ENCODE peak calls at places on chromosomes 7 and 10, in four cellular contexts. M is A549, C is heart left ventricle, Y is uterus. U is an unnamed sample. For H3K4me1, the result is how much of the 10 kb centered on the place peaks cover.

GRCh38 chr7:30649717-30650116 is 32.5 kb downstream of the CRHR2 start:
- DNase-seq in M (no peak), C (no peak), Y (no peak), U (no peak)

GRCh38 chr10:122531935-122532334 is 28.6 kb upstream of the DMBT1 start:
- DNase-seq in M (no peak), C (no peak), Y (no peak), U (peak)

GRCh38 chr7:140061607-140061930 is 1.2 kb downstream of the PARP12 start:
- DNase-seq in M (no peak), C (no peak), Y (no peak), U (no peak)

GRCh38 chr10:118926441-118926840 is 103.1 kb upstream of the NANOS1 start:
- DNase-seq in M (no peak), C (no peak), Y (no peak), U (no peak)

GRCh38 chr7:159025161-159025779 is 119.4 kb downstream of the VIPR2 start:
- DNase-seq in M (no peak), C (no peak), Y (no peak), U (no peak)

GRCh38 chr10:5895804-5896203 is 5.8 kb downstream of the FBH1 start:
- DNase-seq in M (no peak), C (no peak), Y (no peak), U (no peak)

GRCh38 chr10:12806228-12807095 is 195.1 kb downstream of the CCDC3 start:
- DNase-seq in M (no peak), C (no peak), Y (no peak), U (peak)

GRCh38 chr7:23680417-23681405 is 712 bp downstream of the FAM221A start:
- DNase-seq in M (no peak), C (peak), Y (peak), U (peak)

GRCh38 chr7:1893025-1893424 is 222.9 kb downstream of the ELFN1 start:
- DNase-seq in M (no peak), C (no peak), Y (no peak), U (no peak)

GRCh38 chr7:24825315-24825917 is 68.2 kb upstream of the GSDME start:
- DNase-seq in M (no peak), C (no peak), Y (no peak), U (no peak)

GRCh38 chr7:29154076-29154475 is 7.7 kb upstream of the CPVL start:
- DNase-seq in M (no peak), C (no peak), Y (no peak), U (no peak)

GRCh38 chr7:112105584-112106540 is 100.3 kb downstream of the DOCK4 start:
- DNase-seq in M (no peak), C (no peak), Y (no peak), U (no peak)

GRCh38 chr7:25405736-25406135 is 177.4 kb upstream of the NPVF start:
- DNase-seq in M (no peak), C (no peak), Y (peak), U (no peak)

GRCh38 chr7:159027803-159028455 is 116.7 kb downstream of the VIPR2 start:
- DNase-seq in M (no peak), C (peak), Y (no peak), U (no peak)

GRCh38 chr10:125316436-125316835 is 156.1 kb upstream of the CTBP2 start:
- DNase-seq in M (no peak), C (no peak), Y (no peak), U (no peak)

GRCh38 chr7:84317536-84317935 is 122.9 kb upstream of the SEMA3A start:
- DNase-seq in M (no peak), C (no peak), Y (no peak), U (no peak)

GRCh38 chr7:122520961-122521555 is 177.9 kb downstream of the RNF133 start:
- DNase-seq in M (no peak), C (no peak), Y (no peak), U (no peak)

GRCh38 chr7:134611611-134612151 is 35.0 kb upstream of the BPGM start:
- DNase-seq in M (no peak), C (no peak), Y (no peak), U (no peak)

GRCh38 chr7:134616611-134617010 is 30.0 kb upstream of the BPGM start:
- DNase-seq in M (no peak), C (no peak), Y (no peak), U (no peak)

GRCh38 chr7:134612197-134612596 is 34.5 kb upstream of the BPGM start:
- DNase-seq in M (no peak), C (no peak), Y (no peak), U (no peak)

GRCh38 chr7:134618756-134619530 is 27.7 kb upstream of the BPGM start:
- DNase-seq in M (no peak), C (no peak), Y (no peak), U (no peak)

GRCh38 chr7:134613623-134614347 is 32.9 kb upstream of the BPGM start:
- DNase-seq in M (peak), C (no peak), Y (no peak), U (no peak)
- TF ChIP-seq POLR2A in M (no peak), C (no peak), Y (no peak), U (no peak)

GRCh38 chr7:116215550-116215949 is 5.2 kb downstream of the TES start:
- DNase-seq in M (no peak), C (no peak), Y (no peak), U (no peak)

GRCh38 chr7:116212859-116213258 is 2.5 kb downstream of the TES start:
- DNase-seq in M (no peak), C (no peak), Y (no peak), U (no peak)

GRCh38 chr7:116216956-116217570 is 6.7 kb downstream of the TES start:
- DNase-seq in M (no peak), C (no peak), Y (no peak), U (no peak)

GRCh38 chr7:116213361-116214155 is 3.2 kb downstream of the TES start:
- DNase-seq in M (no peak), C (peak), Y (no peak), U (no peak)

DNA sequence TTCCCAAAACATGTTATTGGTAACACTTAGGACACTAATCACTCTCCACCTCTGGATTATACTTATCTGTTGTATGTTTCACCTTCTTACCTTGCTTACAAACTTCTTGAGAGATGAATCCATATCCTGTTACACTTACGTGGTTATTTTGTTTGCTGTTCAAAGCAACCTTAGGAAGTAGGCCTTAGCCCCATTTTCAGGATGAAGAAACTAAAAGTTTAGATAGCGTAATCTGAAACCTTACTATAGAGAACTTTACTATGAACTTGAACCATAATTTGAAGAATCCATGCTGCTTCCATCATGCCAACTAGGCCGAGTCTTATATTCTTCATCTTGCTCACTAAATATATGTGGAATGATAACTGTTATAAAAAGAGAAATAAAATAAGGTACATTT is 4.6 kb downstream of the TES start:
- DNase-seq in M (no peak), C (no peak), Y (no peak), U (no peak)
- H3K4me1 ChIP-seq in M (half or more), C (under half), Y (under half), U (half or more)

GRCh38 chr7:47979832-47980181 is 392 bp upstream of the HUS1 start:
- DNase-seq in M (no peak), C (no peak), Y (no peak), U (no peak)

GRCh38 chr7:47978790-47979144 is 648 bp downstream of the HUS1 start:
- DNase-seq in M (no peak), C (no peak), Y (no peak), U (no peak)

GRCh38 chr7:47982610-47983009 is 3.2 kb upstream of the HUS1 start:
- DNase-seq in M (no peak), C (no peak), Y (no peak), U (no peak)

GRCh38 chr7:47973739-47974138 is 5.7 kb downstream of the HUS1 start:
- DNase-seq in M (no peak), C (no peak), Y (no peak), U (no peak)

DNA sequence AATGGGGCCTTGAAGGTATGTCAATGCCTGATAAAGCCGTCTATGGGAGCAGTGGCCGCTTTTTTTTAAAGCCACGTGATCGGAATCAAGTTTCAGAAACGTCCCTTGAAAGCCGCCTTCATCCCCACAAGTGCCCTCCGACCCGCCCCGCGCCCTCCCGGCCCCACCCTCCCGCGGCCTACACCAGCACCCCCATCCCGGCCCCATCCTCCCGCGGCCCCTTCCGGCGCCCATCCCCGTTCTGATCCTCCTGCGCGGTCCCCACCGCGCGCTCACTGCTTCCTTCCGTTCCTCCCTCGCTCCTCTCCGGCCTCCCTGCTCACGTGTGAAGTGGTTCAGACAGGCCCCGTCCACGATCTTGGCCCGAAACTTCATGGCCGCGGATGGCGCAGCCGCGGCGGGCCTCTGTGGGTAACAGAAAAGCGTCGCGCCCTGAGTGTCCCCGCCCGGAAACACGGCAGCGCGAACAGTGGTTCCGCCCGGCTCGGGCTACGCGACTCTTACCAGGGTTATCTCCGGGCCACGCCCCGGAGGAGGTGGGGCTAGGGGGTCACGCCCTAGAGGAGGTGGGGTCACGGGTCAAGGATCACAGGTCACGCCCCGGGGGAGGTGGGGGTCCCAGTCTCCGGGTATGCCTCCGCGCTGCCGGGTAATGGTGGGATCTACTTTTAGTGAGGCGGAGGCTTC is at the start of gene HUS1:
- DNase-seq in M (peak), C (peak), Y (peak), U (peak)
- TF ChIP-seq POLR2A in M (peak), C (peak), Y (peak), U (peak)

GRCh38 chr10:28806481-28806880 is 129.2 kb downstream of the BAMBI start:
- DNase-seq in M (no peak), C (peak), Y (peak), U (no peak)

GRCh38 chr10:28808693-28809092 is 131.4 kb downstream of the BAMBI start:
- DNase-seq in M (no peak), C (no peak), Y (no peak), U (no peak)

GRCh38 chr10:28810062-28810870 is 132.9 kb downstream of the BAMBI start:
- DNase-seq in M (no peak), C (no peak), Y (no peak), U (no peak)

GRCh38 chr10:28806951-28807759 is 129.8 kb downstream of the BAMBI start:
- DNase-seq in M (no peak), C (no peak), Y (peak), U (no peak)

GRCh38 chr10:28807760-28808613 is 130.7 kb downstream of the BAMBI start:
- DNase-seq in M (no peak), C (no peak), Y (peak), U (no peak)
- H3K4me1 ChIP-seq in M (under half), C (under half), Y (under half), U (under half)

DNA sequence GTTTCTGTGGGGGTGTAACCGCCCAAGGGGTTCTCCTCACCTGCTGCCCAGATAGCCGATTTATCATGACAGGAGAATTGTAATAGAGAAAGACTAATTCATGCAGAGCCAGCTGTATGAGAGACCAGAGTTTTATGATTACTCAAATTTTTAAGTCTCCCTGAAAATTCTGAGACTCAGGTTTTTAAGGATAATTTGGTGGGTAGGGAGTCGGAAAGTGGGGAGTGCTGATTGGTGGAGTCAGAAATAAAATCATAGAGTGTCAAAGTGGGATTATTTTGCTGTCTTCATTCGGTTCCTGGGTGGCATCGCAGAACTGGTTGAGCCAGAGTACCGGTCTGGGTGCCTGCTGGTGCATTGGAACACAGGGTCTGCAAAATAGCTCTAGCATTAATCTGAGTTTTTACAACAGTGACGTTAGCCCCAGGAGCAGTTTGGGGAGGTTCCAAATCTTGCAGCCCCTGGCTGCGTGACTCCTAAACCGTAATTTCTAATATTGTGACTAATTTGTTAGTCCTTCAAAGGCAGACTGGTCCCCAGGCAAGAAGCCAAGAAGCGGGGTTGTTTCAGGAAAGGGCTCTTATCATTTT is 32.5 kb downstream of the GPRIN2 start:
- DNase-seq in M (peak), C (no peak), Y (peak), U (peak)
- TF ChIP-seq POLR2A in M (no peak), C (no peak), Y (no peak), U (no peak)

GRCh38 chr10:34713875-34714274 is 101.2 kb downstream of the PARD3 start:
- DNase-seq in M (peak), C (no peak), Y (no peak), U (no peak)

GRCh38 chr10:34710391-34710751 is 104.7 kb downstream of the PARD3 start:
- DNase-seq in M (peak), C (no peak), Y (peak), U (no peak)

GRCh38 chr10:34711500-34711899 is 103.6 kb downstream of the PARD3 start:
- DNase-seq in M (no peak), C (no peak), Y (no peak), U (no peak)

GRCh38 chr10:34707656-34708055 is 107.4 kb downstream of the PARD3 start:
- DNase-seq in M (no peak), C (no peak), Y (no peak), U (no peak)

DNA sequence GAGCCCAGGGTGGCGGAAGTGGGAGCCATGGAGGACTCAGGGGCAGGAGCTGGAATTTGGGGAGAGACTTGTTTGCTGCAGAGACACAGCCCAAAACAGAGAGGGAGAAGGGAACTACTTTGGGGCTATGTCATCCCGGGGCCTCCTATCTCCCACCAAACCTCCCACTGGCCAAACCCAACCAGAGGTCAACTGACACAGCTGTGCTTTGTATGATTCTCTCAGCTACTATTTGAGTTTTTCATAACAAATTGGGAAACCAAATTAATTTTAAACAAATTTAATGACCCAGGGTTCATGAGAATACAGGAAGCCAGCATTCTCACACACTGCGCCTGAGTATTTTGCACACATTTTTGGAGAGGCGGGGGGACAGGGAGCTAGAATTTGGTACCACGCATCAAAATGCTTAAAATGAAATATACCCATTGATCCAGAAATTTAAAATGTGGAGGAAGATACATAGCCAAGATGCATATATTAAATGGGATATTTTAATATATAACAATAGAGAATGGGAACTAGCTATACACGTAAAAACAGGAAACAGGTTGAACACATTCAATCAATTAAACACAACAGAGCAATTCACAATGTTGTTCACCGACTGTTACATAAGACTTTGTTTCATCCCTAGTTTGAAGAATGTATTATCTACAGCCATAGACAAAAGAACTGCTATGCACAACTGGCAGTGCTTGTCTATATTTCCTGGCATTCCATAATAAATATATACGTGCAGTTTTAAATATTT is 105.3 kb downstream of the PARD3 start:
- DNase-seq in M (no peak), C (no peak), Y (no peak), U (no peak)
- H3K4me1 ChIP-seq in M (half or more), C (under half), Y (under half), U (under half)

GRCh38 chr10:80471715-80472233 is 17.7 kb downstream of the TSPAN14 start:
- DNase-seq in M (no peak), C (no peak), Y (no peak), U (peak)

GRCh38 chr10:80473096-80473657 is 19.1 kb downstream of the TSPAN14 start:
- DNase-seq in M (no peak), C (no peak), Y (no peak), U (no peak)

GRCh38 chr10:80471009-80471408 is 16.9 kb downstream of the TSPAN14 start:
- DNase-seq in M (no peak), C (no peak), Y (no peak), U (no peak)

GRCh38 chr10:80473692-80474596 is 19.8 kb downstream of the TSPAN14 start:
- DNase-seq in M (no peak), C (no peak), Y (no peak), U (peak)

DNA sequence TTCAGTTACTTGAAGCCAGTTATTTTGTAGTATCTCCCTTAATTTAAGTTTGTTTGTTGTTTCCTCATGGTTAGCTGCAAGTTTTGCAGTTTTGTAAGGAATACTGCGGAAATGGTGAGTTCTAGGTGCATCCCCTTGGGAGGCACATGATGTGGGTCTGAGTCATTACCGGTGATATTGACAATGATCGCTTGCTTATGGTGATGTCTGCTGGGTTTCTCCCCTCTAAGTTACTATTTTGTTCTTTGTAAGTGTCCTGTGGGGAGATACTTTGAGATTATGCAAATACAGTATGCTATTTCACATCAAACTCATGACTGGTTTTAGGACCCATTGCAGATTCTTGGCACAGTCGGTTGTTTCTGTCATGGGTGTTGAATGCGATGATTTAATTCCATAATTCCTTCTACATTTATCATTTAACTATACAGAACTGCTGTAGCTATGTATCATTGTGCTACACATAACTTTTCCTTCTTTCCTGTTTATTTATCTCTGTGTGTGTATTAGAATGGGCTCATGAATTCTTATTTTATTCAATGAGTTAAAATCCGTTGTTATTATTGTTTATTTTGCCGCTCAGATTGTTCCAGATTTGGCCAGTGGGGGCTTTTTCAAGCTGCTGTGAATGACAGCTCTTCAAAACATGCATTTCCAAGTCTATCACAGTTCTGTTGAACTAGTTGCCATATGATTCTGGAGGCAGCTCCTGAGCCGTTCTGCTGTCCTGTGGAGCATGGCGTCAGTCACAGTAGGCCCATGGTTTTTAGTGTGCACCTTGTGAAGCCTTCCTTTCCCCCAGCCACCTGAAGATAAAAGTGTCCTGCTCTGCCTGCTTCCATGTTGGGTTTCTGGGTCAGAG is 18.4 kb downstream of the TSPAN14 start:
- DNase-seq in M (no peak), C (no peak), Y (no peak), U (no peak)
- TF ChIP-seq POLR2A in M (no peak), C (no peak), Y (no peak), U (no peak)

GRCh38 chr10:110857265-110858158 is 14.2 kb upstream of the PDCD4 start:
- DNase-seq in M (no peak), C (no peak), Y (peak), U (peak)
- H3K4me1 ChIP-seq in M (under half), C (under half), Y (under half), U (under half)

U was measured in thyroid gland.